ENCODE peak calls at places on chromosome 3, in six cellular contexts. H is left lung, D is mucosa of descending colon, O is left ventricle myocardium inferior, Z is Panc1, Y is tibial nerve. M is an unnamed sample.

GRCh38 chr3:195263193-195263924 is 7.6 kb downstream of the XXYLT1 start:
- DNase-seq in H (no peak), Z (no peak), D (no peak), Y (no peak), O (no peak), M (no peak)

GRCh38 chr3:35965908-35966307 is 326.6 kb downstream of the ARPP21 start:
- DNase-seq in H (no peak), D (no peak), Y (no peak), Z (no peak), O (no peak), M (peak; percentile 67)

GRCh38 chr3:101675709-101676218 is 1.2 kb downstream of the ZBTB11 start:
- DNase-seq in Y (no peak), Z (no peak), H (no peak), D (peak; percentile 56), O (no peak), M (no peak)

GRCh38 chr3:109927161-109927560 is 589.8 kb upstream of the DPPA4 start:
- DNase-seq in H (no peak), O (no peak), Z (peak; percentile 75), D (no peak), Y (no peak), M (peak; percentile 88)

GRCh38 chr3:7817239-7817638 is 684.4 kb upstream of the LMCD1 start:
- DNase-seq in D (no peak), O (no peak), Z (no peak), H (no peak), Y (no peak), M (no peak)

GRCh38 chr3:195613468-195614069 is 29.8 kb upstream of the APOD start:
- DNase-seq in Y (peak; percentile 23), D (no peak), H (no peak), Z (no peak), O (no peak), M (no peak)

GRCh38 chr3:79568938-79569337 is 198.9 kb downstream of the ROBO1 start:
- DNase-seq in D (no peak), Z (no peak), Y (no peak), O (no peak), H (no peak), M (no peak)

GRCh38 chr3:106092792-106093191 is 224.0 kb upstream of the CBLB start:
- DNase-seq in D (no peak), Y (no peak), H (no peak), O (no peak), Z (no peak), M (no peak)

GRCh38 chr3:71372911-71373637 is 210.5 kb downstream of the FOXP1 start:
- DNase-seq in Y (no peak), O (no peak), Z (no peak), D (no peak), H (no peak), M (no peak)

GRCh38 chr3:23761440-23761896 is 44.3 kb upstream of the UBE2E1 start:
- DNase-seq in D (no peak), Y (no peak), O (no peak), Z (no peak), H (no peak), M (peak; percentile 62)

GRCh38 chr3:30642715-30643361 is 36.4 kb downstream of the TGFBR2 start:
- DNase-seq in Y (no peak), D (no peak), H (no peak), Z (no peak), O (no peak), M (no peak)

GRCh38 chr3:42308651-42309050 is 42.7 kb upstream of the CCK start:
- DNase-seq in Z (no peak), Y (no peak), O (no peak), D (no peak), H (no peak), M (no peak)

GRCh38 chr3:112699436-112699978 is 58.6 kb upstream of the CCDC80 start:
- DNase-seq in D (no peak), O (no peak), Y (no peak), Z (no peak), H (no peak), M (peak; percentile 34)

GRCh38 chr3:43742935-43743334 is 52.2 kb downstream of the ABHD5 start:
- DNase-seq in D (no peak), Z (no peak), Y (no peak), H (no peak), O (no peak), M (peak; percentile 70)

GRCh38 chr3:172946061-172946460 is 195.0 kb downstream of the SPATA16 start:
- DNase-seq in D (no peak), Y (no peak), H (no peak), O (no peak), Z (no peak), M (no peak)

GRCh38 chr3:172367205-172368105 is 80.8 kb downstream of the GHSR start:
- DNase-seq in Y (no peak), Z (no peak), D (no peak), O (no peak), H (no peak), M (peak; percentile 80)

GRCh38 chr3:74351213-74351612 is 263.2 kb downstream of the CNTN3 start:
- DNase-seq in H (no peak), O (no peak), D (no peak), Y (no peak), Z (no peak), M (no peak)

GRCh38 chr3:147113293-147114045 is 292.9 kb downstream of the ZIC4 start:
- DNase-seq in Z (no peak), D (no peak), Y (no peak), O (no peak), H (no peak), M (peak; percentile 87)

GRCh38 chr3:24128195-24129005 is 183.3 kb downstream of the NR1D2 start:
- DNase-seq in Y (no peak), H (no peak), D (no peak), Z (no peak), O (no peak), M (peak; percentile 54)

GRCh38 chr3:29170894-29171582 is 109.8 kb upstream of the RBMS3 start:
- DNase-seq in H (no peak), D (no peak), Z (no peak), Y (no peak), O (no peak), M (peak; percentile 63)

GRCh38 chr3:181487236-181487978 is 224.3 kb upstream of the SOX2 start:
- DNase-seq in Z (no peak), O (no peak), D (no peak), H (no peak), Y (no peak), M (no peak)

GRCh38 chr3:104849070-104849469 is 517.6 kb upstream of the ALCAM start:
- DNase-seq in Y (no peak), H (no peak), Z (no peak), O (no peak), D (no peak), M (no peak)

GRCh38 chr3:126266291-126266840 is 86.0 kb upstream of the ALDH1L1 start:
- DNase-seq in D (no peak), Z (no peak), O (peak; percentile 83), Y (peak; percentile 49), H (no peak), M (peak; percentile 29)

DNA sequence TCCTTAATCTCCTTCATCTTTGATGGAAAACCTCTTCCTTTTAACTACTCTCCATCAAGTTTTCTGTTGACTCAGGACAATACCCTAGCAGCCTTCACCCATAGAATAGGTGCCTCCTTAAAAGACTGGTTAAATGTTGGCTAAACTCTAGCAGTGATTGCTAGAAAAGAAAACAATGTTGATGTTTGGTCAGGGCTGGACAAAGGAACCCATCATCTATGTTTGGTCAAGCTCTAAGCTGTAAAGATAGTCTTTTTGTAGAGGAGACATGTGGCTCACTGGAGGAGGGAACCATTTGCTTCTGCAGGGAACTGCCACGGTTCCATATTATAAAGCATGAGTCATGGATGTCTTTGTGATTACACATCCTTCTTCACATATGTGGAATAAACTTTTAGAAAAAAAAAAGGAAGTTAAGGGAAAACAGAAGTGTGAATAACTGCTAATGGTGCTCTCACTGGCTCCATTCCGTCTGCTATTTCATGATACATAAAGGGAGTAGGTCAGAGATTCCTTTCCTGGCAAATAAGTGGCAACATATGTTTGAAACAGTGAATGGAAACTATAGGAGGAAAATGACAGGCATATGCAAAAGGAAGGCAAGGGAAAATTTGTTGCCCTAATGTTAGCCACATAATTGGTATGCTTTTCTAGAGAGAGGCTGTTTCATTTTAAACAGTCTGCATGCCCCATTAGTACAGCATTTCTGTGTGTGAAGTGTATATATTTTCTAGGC is 78.2 kb downstream of the CMSS1 start:
- DNase-seq in Y (no peak), H (no peak), D (no peak), Z (peak; percentile 65), O (no peak), M (peak; percentile 71)
- H3K4me3 ChIP-seq in Y (no peak overlapping the region), H (no peak overlapping the region), D (no peak overlapping the region), Z (no peak overlapping the region), O (no peak overlapping the region), M (no peak overlapping the region)

DNA sequence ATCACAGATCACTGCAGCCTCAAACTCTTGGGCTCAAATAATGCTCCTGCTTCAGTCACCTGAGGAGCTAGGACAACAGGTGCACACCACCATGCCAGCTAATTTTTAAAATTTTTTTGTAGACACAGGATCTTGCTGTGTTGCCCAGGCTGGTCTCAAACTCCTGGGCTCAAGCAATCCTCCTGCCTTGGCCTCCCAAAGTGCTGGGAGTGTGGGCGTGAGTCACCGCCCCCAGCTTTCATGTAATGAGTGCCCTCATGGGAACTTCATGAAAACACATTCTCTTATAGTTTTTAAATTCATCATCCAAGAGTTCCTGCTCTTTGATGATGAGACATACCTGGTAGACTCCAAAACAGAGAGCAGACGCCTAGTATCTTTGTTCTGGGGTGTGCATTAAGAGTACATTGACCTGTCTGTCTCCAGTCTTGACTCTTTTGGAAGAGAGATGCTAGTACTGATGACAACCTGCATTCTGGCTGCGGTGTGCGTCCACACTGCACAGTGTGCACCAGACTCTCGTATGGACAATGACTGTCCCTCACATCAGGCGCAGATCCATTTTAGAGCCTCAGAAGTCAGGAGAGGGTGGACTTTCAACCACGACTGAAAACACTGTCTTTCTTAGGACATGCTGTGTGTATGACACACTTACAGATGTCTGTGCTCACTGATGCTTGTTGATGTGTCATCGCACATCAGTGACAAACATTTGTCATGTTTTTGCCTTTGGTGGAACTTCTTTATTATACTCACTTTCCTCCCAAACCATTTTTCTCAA is 2.0 kb downstream of the NRROS start:
- DNase-seq in Y (no peak), Z (no peak), H (peak; percentile 6), O (no peak), D (no peak), M (no peak)
- H3K4me3 ChIP-seq in Y (peak overlapping the region; percentile 58), Z (no peak overlapping the region), H (peak overlapping the region; percentile 3), O (peak overlapping the region; percentile 78), D (no peak overlapping the region), M (no peak overlapping the region)

GRCh38 chr3:41200669-41201021 is 1.3 kb downstream of the CTNNB1 start:
- DNase-seq in Y (no peak), O (no peak), D (no peak), Z (no peak), H (no peak), M (peak; percentile 57)

GRCh38 chr3:41198046-41198445 is 1.3 kb upstream of the CTNNB1 start:
- DNase-seq in Y (no peak), H (no peak), D (no peak), Z (no peak), O (no peak), M (no peak)

GRCh38 chr3:41198950-41199865 is at the start of gene CTNNB1:
- DNase-seq in O (peak; percentile 94), D (peak; percentile 97), Y (peak; percentile 90), Z (no peak), H (peak; percentile 92), M (peak; percentile 96)

GRCh38 chr3:41198526-41198925 is 779 bp upstream of the CTNNB1 start:
- DNase-seq in H (peak; percentile 59), D (peak; percentile 68), Y (peak; percentile 21), Z (no peak), O (peak; percentile 34), M (peak; percentile 26)

GRCh38 chr3:41199866-41200668 is 762 bp downstream of the CTNNB1 start:
- DNase-seq in H (peak; percentile 49), Y (no peak), D (no peak), O (peak; percentile 37), Z (no peak), M (peak; percentile 38)
- H3K4me3 ChIP-seq in H (peak overlapping the region; percentile 72), Y (peak overlapping the region; percentile 68), D (peak overlapping the region; percentile 81), O (peak overlapping the region; percentile 84), Z (peak overlapping the region; percentile 94), M (peak overlapping the region; percentile 87)

GRCh38 chr3:187368765-187369450 is 723 bp downstream of the RTP4 start:
- DNase-seq in H (no peak), Z (no peak), Y (no peak), O (no peak), D (no peak), M (no peak)
- H3K4me3 ChIP-seq in H (peak overlapping the region; percentile 34), Z (peak overlapping the region; percentile 58), Y (peak overlapping the region; percentile 56), O (peak overlapping the region; percentile 67), D (peak overlapping the region; percentile 23), M (no peak overlapping the region)

M was measured in cardiac fibroblast.